ENCODE peak calls at places on chromosomes 5 and 9, in seven cellular contexts. A is activated T-cell treated with anti-CD3 and anti-CD28 coated beads for 24 hours, D is ELR, K is left ventricle myocardium inferior, F is heart left ventricle, E is C1 segment of cervical spinal cord, J is HEK293T. O is an unnamed sample.
A peak's percentile ranks its signal among the peaks of the same experiment; 100 is the strongest.

GRCh38 chr9:2526071-2526862 is 95.3 kb upstream of the VLDLR start:
- DNase-seq in A (no peak), D (no peak), K (no peak), F (no peak), E (no peak), J (no peak), O (no peak)

GRCh38 chr5:103891151-103891550 is 328.6 kb upstream of the NUDT12 start:
- DNase-seq in A (no peak), D (peak; percentile 28), K (no peak), F (no peak), E (no peak), J (no peak), O (no peak)

GRCh38 chr9:107734231-107735014 is 244.9 kb upstream of the KLF4 start:
- DNase-seq in A (no peak), D (peak; percentile 89), K (peak; percentile 31), F (no peak), E (no peak), J (no peak), O (no peak)

GRCh38 chr5:80763211-80763610 is 108.4 kb upstream of the DHFR start:
- DNase-seq in A (no peak), D (no peak), K (no peak), F (no peak), E (no peak), J (no peak), O (no peak)

GRCh38 chr5:112551437-112552018 is 132.5 kb upstream of the EPB41L4A start:
- DNase-seq in A (peak; percentile 16), D (peak; percentile 68), K (no peak), F (no peak), E (no peak), J (peak; percentile 44), O (no peak)

GRCh38 chr5:10333154-10334006 is 20.1 kb upstream of the MARCHF6 start:
- DNase-seq in A (no peak), D (peak; percentile 58), K (peak; percentile 52), F (peak; percentile 78), E (no peak), J (no peak), O (no peak)

GRCh38 chr5:149037819-149038218 is 25.0 kb downstream of the SH3TC2 start:
- DNase-seq in A (no peak), D (no peak), K (no peak), F (no peak), E (no peak), J (no peak), O (no peak)

GRCh38 chr5:163661358-163661757 is 155.9 kb downstream of the MAT2B start:
- DNase-seq in A (no peak), D (no peak), K (no peak), F (no peak), E (no peak), J (no peak), O (no peak)

GRCh38 chr9:112341741-112342140 is 8.3 kb upstream of the PTBP3 start:
- DNase-seq in A (no peak), D (peak; percentile 43), K (no peak), F (no peak), E (no peak), J (no peak), O (no peak)

GRCh38 chr5:138489705-138490104 is 24.4 kb downstream of the EGR1 start:
- DNase-seq in A (no peak), D (no peak), K (no peak), F (no peak), E (peak; percentile 67), J (no peak), O (no peak)

GRCh38 chr5:126007841-126008240 is 415.4 kb upstream of the GRAMD2B start:
- DNase-seq in A (no peak), D (no peak), K (no peak), F (no peak), E (no peak), J (no peak), O (no peak)

GRCh38 chr9:32783168-32783891 is at the start of gene TMEM215:
- DNase-seq in A (no peak), D (no peak), K (no peak), F (peak; percentile 56), E (no peak), J (no peak), O (no peak)

GRCh38 chr9:137589441-137590122 is 730 bp downstream of the ZMYND19 start:
- DNase-seq in A (no peak), D (peak; percentile 34), K (no peak), F (no peak), E (no peak), J (no peak), O (no peak)